ENCODE peak calls at places on chromosomes 5 and 9, in four cellular contexts. One of them, this sample, is unnamed.

GRCh38 chr9:16320338-16320902 is 550.0 kb downstream of the BNC2 start:
- DNase-seq in fibroblast of pulmonary artery: no peak
- DNase-seq in right lobe of liver: no peak
- DNase-seq in GM13977: no peak
- DNase-seq in this sample: no peak

GRCh38 chr5:65034029-65034781 is 265.5 kb downstream of the CWC27 start:
- DNase-seq in right lobe of liver: peak
- DNase-seq in fibroblast of pulmonary artery: peak
- DNase-seq in GM13977: no peak
- DNase-seq in this sample: no peak

GRCh38 chr5:52077941-52078825 is 694.9 kb downstream of the ISL1 start:
- DNase-seq in right lobe of liver: no peak
- DNase-seq in fibroblast of pulmonary artery: no peak
- DNase-seq in GM13977: no peak
- DNase-seq in this sample: no peak

GRCh38 chr5:67141644-67142043 is 55.0 kb downstream of the CD180 start:
- DNase-seq in GM13977: no peak
- DNase-seq in right lobe of liver: no peak
- DNase-seq in fibroblast of pulmonary artery: no peak
- DNase-seq in this sample: no peak

GRCh38 chr9:121055642-121056143 is 5.6 kb upstream of the C5 start:
- DNase-seq in fibroblast of pulmonary artery: peak
- DNase-seq in right lobe of liver: peak
- DNase-seq in GM13977: no peak
- DNase-seq in this sample: no peak

GRCh38 chr9:117783828-117784227 is 79.6 kb downstream of the TLR4 start:
- DNase-seq in fibroblast of pulmonary artery: no peak
- DNase-seq in GM13977: no peak
- DNase-seq in right lobe of liver: peak
- DNase-seq in this sample: peak

GRCh38 chr9:101458955-101459631 is 23.5 kb upstream of the ALDOB start:
- DNase-seq in GM13977: peak
- DNase-seq in right lobe of liver: no peak
- DNase-seq in fibroblast of pulmonary artery: peak
- DNase-seq in this sample: peak

GRCh38 chr5:55218966-55219365 is 8.1 kb downstream of the MCIDAS start:
- DNase-seq in GM13977: no peak
- DNase-seq in fibroblast of pulmonary artery: no peak
- DNase-seq in right lobe of liver: no peak
- DNase-seq in this sample: no peak

GRCh38 chr9:108776920-108777650 is 78.7 kb downstream of the ACTL7B start:
- DNase-seq in GM13977: no peak
- DNase-seq in right lobe of liver: no peak
- DNase-seq in fibroblast of pulmonary artery: peak
- DNase-seq in this sample: no peak

GRCh38 chr5:124057161-124057814 is 545.3 kb downstream of the CSNK1G3 start:
- DNase-seq in GM13977: no peak
- DNase-seq in right lobe of liver: peak
- DNase-seq in fibroblast of pulmonary artery: no peak
- DNase-seq in this sample: no peak

GRCh38 chr9:14779566-14780022 is 57.1 kb upstream of the CER1 start:
- DNase-seq in right lobe of liver: no peak
- DNase-seq in fibroblast of pulmonary artery: no peak
- DNase-seq in GM13977: no peak
- DNase-seq in this sample: no peak

GRCh38 chr5:179342577-179342976 is 2.7 kb downstream of the ADAMTS2 start:
- DNase-seq in fibroblast of pulmonary artery: peak
- DNase-seq in GM13977: no peak
- DNase-seq in right lobe of liver: peak
- DNase-seq in this sample: no peak

GRCh38 chr5:162990063-162990462 is 447.3 kb upstream of the CCNG1 start:
- DNase-seq in GM13977: no peak
- DNase-seq in right lobe of liver: no peak
- DNase-seq in fibroblast of pulmonary artery: no peak
- DNase-seq in this sample: no peak

GRCh38 chr9:14106699-14107098 is 207.2 kb downstream of the NFIB start:
- DNase-seq in right lobe of liver: no peak
- DNase-seq in fibroblast of pulmonary artery: no peak
- DNase-seq in GM13977: no peak
- DNase-seq in this sample: no peak

GRCh38 chr9:5629312-5630037 is 568 bp downstream of the RIC1 start:
- DNase-seq in right lobe of liver: peak
- DNase-seq in fibroblast of pulmonary artery: peak
- DNase-seq in GM13977: no peak
- DNase-seq in this sample: peak

GRCh38 chr5:135534609-135535419 is 950 bp downstream of the NEUROG1 start:
- DNase-seq in GM13977: no peak
- DNase-seq in fibroblast of pulmonary artery: no peak
- DNase-seq in right lobe of liver: no peak
- DNase-seq in this sample: no peak

GRCh38 chr9:131630206-131630831 is 85.0 kb downstream of the PRRT1B start:
- DNase-seq in GM13977: peak
- DNase-seq in fibroblast of pulmonary artery: no peak
- DNase-seq in right lobe of liver: no peak
- DNase-seq in this sample: peak

GRCh38 chr5:2756764-2757163 is 5.3 kb upstream of the IRX2 start:
- DNase-seq in fibroblast of pulmonary artery: no peak
- DNase-seq in right lobe of liver: no peak
- DNase-seq in GM13977: no peak
- DNase-seq in this sample: no peak

GRCh38 chr5:53996008-53996407 is 314.4 kb downstream of the ARL15 start:
- DNase-seq in fibroblast of pulmonary artery: no peak
- DNase-seq in right lobe of liver: no peak
- DNase-seq in GM13977: no peak
- DNase-seq in this sample: no peak

GRCh38 chr9:111955048-111955447 is 58.4 kb downstream of the UGCG start:
- DNase-seq in GM13977: no peak
- DNase-seq in fibroblast of pulmonary artery: no peak
- DNase-seq in right lobe of liver: no peak
- DNase-seq in this sample: no peak

GRCh38 chr9:89519393-89519805 is 21.5 kb upstream of the SEMA4D start:
- DNase-seq in right lobe of liver: no peak
- DNase-seq in GM13977: no peak
- DNase-seq in fibroblast of pulmonary artery: peak
- DNase-seq in this sample: no peak

GRCh38 chr5:180799194-180799593 is 3.4 kb downstream of the MGAT1 start:
- DNase-seq in fibroblast of pulmonary artery: no peak
- DNase-seq in GM13977: no peak
- DNase-seq in right lobe of liver: no peak
- DNase-seq in this sample: no peak

GRCh38 chr5:27083763-27084420 is 45.5 kb upstream of the CDH9 start:
- DNase-seq in fibroblast of pulmonary artery: peak
- DNase-seq in right lobe of liver: no peak
- DNase-seq in GM13977: no peak
- DNase-seq in this sample: no peak

GRCh38 chr9:131618071-131618479 is 72.8 kb downstream of the PRRT1B start:
- DNase-seq in GM13977: no peak
- DNase-seq in right lobe of liver: peak
- DNase-seq in fibroblast of pulmonary artery: peak
- DNase-seq in this sample: no peak

GRCh38 chr9:16571127-16571848 is 299.2 kb downstream of the BNC2 start:
- DNase-seq in fibroblast of pulmonary artery: no peak
- DNase-seq in GM13977: no peak
- DNase-seq in right lobe of liver: no peak
- DNase-seq in this sample: no peak

GRCh38 chr5:138230981-138231589 is 18.0 kb upstream of the CDC23 start:
- DNase-seq in fibroblast of pulmonary artery: peak
- DNase-seq in right lobe of liver: no peak
- DNase-seq in GM13977: no peak
- DNase-seq in this sample: no peak

GRCh38 chr5:97142521-97143254 is at the start of gene LIX1:
- DNase-seq in fibroblast of pulmonary artery: peak
- DNase-seq in right lobe of liver: no peak
- DNase-seq in GM13977: peak
- DNase-seq in this sample: peak

GRCh38 chr5:179908528-179908927 is 831 bp upstream of the TBC1D9B start:
- DNase-seq in fibroblast of pulmonary artery: no peak
- DNase-seq in GM13977: no peak
- DNase-seq in right lobe of liver: peak
- DNase-seq in this sample: no peak

GRCh38 chr5:143606043-143606752 is 202.7 kb upstream of the NR3C1 start:
- DNase-seq in GM13977: peak
- DNase-seq in fibroblast of pulmonary artery: no peak
- DNase-seq in right lobe of liver: no peak
- DNase-seq in this sample: peak

GRCh38 chr5:84382363-84383295 is 2.1 kb downstream of the EDIL3 start:
- DNase-seq in fibroblast of pulmonary artery: peak
- DNase-seq in GM13977: no peak
- DNase-seq in right lobe of liver: peak
- DNase-seq in this sample: no peak

GRCh38 chr9:90287567-90288274 is 354.9 kb downstream of the DIRAS2 start:
- DNase-seq in right lobe of liver: no peak
- DNase-seq in fibroblast of pulmonary artery: no peak
- DNase-seq in GM13977: peak
- DNase-seq in this sample: peak

DNA sequence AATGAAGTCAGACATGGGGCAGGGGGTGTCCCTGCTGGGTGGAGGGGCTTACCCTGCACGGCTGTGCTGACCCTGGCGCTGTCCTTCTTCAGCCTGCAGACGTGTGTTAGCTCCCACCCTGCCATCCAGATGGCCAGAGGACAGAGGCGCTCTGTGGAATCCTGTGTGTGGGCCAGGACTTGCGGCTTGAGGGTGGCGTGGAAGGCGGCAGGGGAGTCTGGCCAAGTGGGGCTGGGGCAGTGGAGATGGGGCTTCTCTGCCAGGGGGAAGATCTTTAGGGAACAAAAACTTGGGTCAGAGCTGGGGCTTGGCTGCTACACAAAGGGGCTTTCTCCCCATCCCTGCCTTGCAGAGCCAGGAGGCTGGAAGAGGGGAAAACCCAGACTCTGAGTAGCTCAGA is 46.5 kb upstream of the SYNPO start:
- DNase-seq in fibroblast of pulmonary artery: no peak
- DNase-seq in GM13977: no peak
- DNase-seq in right lobe of liver: peak
- DNase-seq in this sample: no peak
- TF ChIP-seq CTCF in fibroblast of pulmonary artery: no peak
- TF ChIP-seq CTCF in GM13977: no peak
- TF ChIP-seq CTCF in right lobe of liver: no peak
- TF ChIP-seq CTCF in this sample: no peak

DNA sequence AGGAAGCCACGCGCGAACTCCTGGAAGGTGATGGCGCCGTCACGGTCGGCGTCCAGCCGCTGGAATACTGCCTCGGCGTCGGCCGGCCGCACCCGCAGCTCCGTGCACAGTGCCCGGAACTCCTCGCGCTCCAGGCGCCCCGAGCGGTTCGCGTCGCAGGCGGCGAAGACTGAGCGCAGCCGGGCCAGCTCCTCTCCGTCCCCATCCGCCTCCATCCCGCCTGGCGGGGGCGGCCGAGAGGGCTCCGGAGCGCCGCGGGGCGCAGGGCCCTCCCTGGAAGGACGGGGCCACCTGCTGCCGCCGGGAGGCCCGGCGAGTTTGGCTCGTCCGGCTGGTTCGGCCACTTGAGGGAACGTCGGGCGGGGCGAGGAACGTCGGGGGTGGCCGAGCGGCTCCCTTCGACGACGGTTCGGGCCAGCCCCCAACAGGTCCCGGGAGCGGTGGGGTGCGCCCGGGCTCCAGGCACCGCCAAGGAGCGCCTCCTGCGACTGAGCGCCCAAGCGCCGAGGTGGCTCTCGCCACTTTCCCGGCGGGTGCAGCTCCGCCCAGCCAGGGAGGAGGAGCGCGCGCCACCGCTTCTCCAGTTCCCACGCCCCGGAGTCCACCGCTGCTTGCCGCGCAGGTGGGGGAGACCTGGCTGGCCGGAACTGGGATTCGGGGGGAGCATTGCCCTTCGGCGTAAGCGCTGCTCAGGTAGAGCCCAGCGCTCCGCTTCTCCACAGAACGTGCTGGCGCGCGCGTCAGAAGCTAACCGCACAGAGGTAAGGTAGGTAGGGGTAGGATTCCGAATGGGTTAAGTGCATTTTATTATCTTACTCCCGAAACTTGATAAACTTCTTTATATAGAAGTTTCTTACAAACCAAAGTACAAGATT is at the start of gene RASEF:
- DNase-seq in GM13977: no peak
- DNase-seq in right lobe of liver: peak
- DNase-seq in fibroblast of pulmonary artery: no peak
- DNase-seq in this sample: no peak
- TF ChIP-seq CTCF in GM13977: no peak
- TF ChIP-seq CTCF in right lobe of liver: no peak
- TF ChIP-seq CTCF in fibroblast of pulmonary artery: no peak
- TF ChIP-seq CTCF in this sample: no peak

GRCh38 chr5:104800440-104801048 is 1238.0 kb upstream of the NUDT12 start:
- DNase-seq in right lobe of liver: no peak
- DNase-seq in fibroblast of pulmonary artery: no peak
- DNase-seq in GM13977: peak
- DNase-seq in this sample: no peak
- TF ChIP-seq CTCF in right lobe of liver: peak
- TF ChIP-seq CTCF in fibroblast of pulmonary artery: peak
- TF ChIP-seq CTCF in GM13977: peak
- TF ChIP-seq CTCF in this sample: peak

GRCh38 chr5:171646338-171647042 is 139.1 kb upstream of the SMIM23 start:
- DNase-seq in GM13977: no peak
- DNase-seq in fibroblast of pulmonary artery: no peak
- DNase-seq in right lobe of liver: no peak
- DNase-seq in this sample: no peak

GRCh38 chr5:171648279-171648774 is 137.3 kb upstream of the SMIM23 start:
- DNase-seq in GM13977: no peak
- DNase-seq in right lobe of liver: no peak
- DNase-seq in fibroblast of pulmonary artery: no peak
- DNase-seq in this sample: no peak

GRCh38 chr5:171649002-171649401 is 136.6 kb upstream of the SMIM23 start:
- DNase-seq in GM13977: no peak
- DNase-seq in fibroblast of pulmonary artery: no peak
- DNase-seq in right lobe of liver: no peak
- DNase-seq in this sample: no peak

GRCh38 chr5:171647900-171648253 is 137.7 kb upstream of the SMIM23 start:
- DNase-seq in right lobe of liver: no peak
- DNase-seq in GM13977: no peak
- DNase-seq in fibroblast of pulmonary artery: no peak
- DNase-seq in this sample: no peak

DNA sequence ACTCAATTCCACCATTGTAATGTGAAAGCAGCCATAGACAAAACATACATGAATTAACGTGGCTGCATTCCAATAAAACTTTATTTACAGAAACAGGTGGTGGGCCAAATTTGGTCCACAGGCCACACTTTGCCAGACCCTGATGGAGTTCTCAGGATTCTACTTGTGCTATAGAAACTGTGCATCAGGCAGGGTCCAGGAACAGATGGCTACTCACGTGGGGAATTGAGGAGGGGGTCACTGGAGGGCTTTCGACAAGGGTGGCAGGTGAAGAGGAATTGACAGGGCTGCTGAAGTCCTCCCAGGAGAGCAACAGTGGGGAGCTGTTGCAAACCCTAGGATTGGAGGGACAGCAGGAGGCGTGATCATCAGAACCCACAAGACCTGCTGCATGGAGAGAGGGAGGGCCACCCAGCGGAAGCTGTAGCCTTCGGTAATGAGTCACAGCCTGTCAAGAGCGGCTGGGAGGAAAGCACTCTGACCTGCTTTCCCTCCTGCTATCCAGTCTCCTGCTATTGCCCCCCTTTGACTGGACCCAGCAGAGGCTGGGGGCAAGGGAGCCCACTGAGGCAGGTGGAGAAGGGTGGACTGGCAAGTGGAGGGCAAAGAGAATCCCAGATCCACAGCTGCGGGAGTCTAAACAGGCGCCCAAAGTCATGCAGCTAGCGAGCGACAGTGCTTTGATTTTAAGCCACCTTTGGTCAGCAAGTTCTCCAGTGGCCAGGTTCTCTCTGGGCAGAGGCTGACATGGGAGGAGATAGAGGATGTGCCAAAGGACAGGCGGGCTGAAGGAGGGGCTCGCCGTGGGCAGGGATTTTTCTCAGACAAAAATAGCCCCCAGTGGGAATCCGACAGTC is 138.3 kb upstream of the SMIM23 start:
- DNase-seq in right lobe of liver: no peak
- DNase-seq in GM13977: no peak
- DNase-seq in fibroblast of pulmonary artery: peak
- DNase-seq in this sample: no peak
- TF ChIP-seq CTCF in right lobe of liver: no peak
- TF ChIP-seq CTCF in GM13977: no peak
- TF ChIP-seq CTCF in fibroblast of pulmonary artery: no peak
- TF ChIP-seq CTCF in this sample: no peak

This sample was measured in GM20000.